ENCODE peak calls at places on chromosomes 1 and 21, in six cellular contexts. J is NCI-H1092, B is T-helper 2 cell, E is brain microvascular endothelial cell, K is Panc1, X is psoas muscle. C is an unnamed sample.
A peak's percentile ranks its signal among the peaks of the same experiment; 100 is the strongest.

GRCh38 chr1:110616587-110616986 is 10.4 kb upstream of the KCNA2 start:
- DNase-seq in K (no peak), J (peak; percentile 38), E (peak; percentile 33), B (no peak), X (no peak), C (no peak)

GRCh38 chr1:201619513-201619912 is 80.6 kb downstream of the NAV1 start:
- DNase-seq in E (no peak), K (no peak), X (no peak), B (no peak), J (no peak), C (no peak)

GRCh38 chr1:116942344-116942743 is 32.6 kb downstream of the PTGFRN start:
- DNase-seq in X (no peak), E (no peak), K (no peak), J (no peak), B (no peak), C (no peak)

GRCh38 chr1:28582248-28582615 is 9.8 kb upstream of the RAB42 start:
- DNase-seq in B (no peak), X (no peak), J (no peak), K (no peak), E (peak; percentile 18), C (no peak)

GRCh38 chr1:18951818-18952391 is 4.6 kb downstream of the IFFO2 start:
- DNase-seq in B (peak; percentile 89), E (peak; percentile 43), X (no peak), J (no peak), K (no peak), C (peak; percentile 87)

GRCh38 chr1:44842763-44843655 is at the start of gene PTCH2:
- DNase-seq in K (no peak), J (peak; percentile 90), B (peak; percentile 10), E (no peak), X (peak; percentile 85), C (peak; percentile 79)

GRCh38 chr1:153968972-153969371 is 1.3 kb downstream of the CREB3L4 start:
- DNase-seq in B (no peak), K (no peak), E (no peak), X (no peak), J (no peak), C (no peak)

GRCh38 chr1:193325771-193326170 is 139.4 kb upstream of the B3GALT2 start:
- DNase-seq in B (no peak), X (no peak), K (no peak), J (no peak), E (no peak), C (no peak)

GRCh38 chr1:111334169-111334568 is 43.5 kb downstream of the CHIA start:
- DNase-seq in X (no peak), J (peak; percentile 50), E (peak; percentile 34), K (no peak), B (peak; percentile 37), C (peak; percentile 67)

GRCh38 chr21:37564924-37565529 is 198.5 kb downstream of the DYRK1A start:
- DNase-seq in J (peak; percentile 22), B (no peak), E (peak; percentile 48), X (peak; percentile 58), K (no peak), C (no peak)

GRCh38 chr21:17560377-17560776 is 47.5 kb downstream of the CXADR start:
- DNase-seq in J (no peak), X (no peak), E (no peak), B (no peak), K (no peak), C (no peak)

GRCh38 chr1:200640373-200641174 is 20.0 kb upstream of the KIF14 start:
- DNase-seq in K (no peak), X (no peak), E (no peak), B (no peak), J (no peak), C (no peak)

GRCh38 chr21:34846601-34847112 is 177.9 kb downstream of the CLIC6 start:
- DNase-seq in B (no peak), J (no peak), E (peak; percentile 76), K (no peak), X (peak; percentile 75), C (no peak)

GRCh38 chr1:88980918-88981317 is 11.5 kb downstream of the KYAT3 start:
- DNase-seq in J (no peak), E (no peak), X (no peak), B (no peak), K (no peak), C (no peak)

GRCh38 chr1:10679521-10680220 is 116.8 kb downstream of the CASZ1 start:
- DNase-seq in E (peak; percentile 40), K (no peak), B (no peak), X (no peak), J (peak; percentile 37), C (no peak)

GRCh38 chr1:18077657-18078215 is 29.9 kb upstream of the IGSF21 start:
- DNase-seq in K (no peak), J (peak; percentile 28), B (no peak), E (no peak), X (no peak), C (no peak)

GRCh38 chr1:157289424-157290105 is 151.4 kb upstream of the ETV3 start:
- DNase-seq in K (no peak), B (no peak), J (no peak), X (no peak), E (no peak), C (no peak)

GRCh38 chr1:183872406-183872805 is 67.5 kb downstream of the RGL1 start:
- DNase-seq in E (no peak), K (no peak), B (no peak), J (no peak), X (no peak), C (no peak)

GRCh38 chr1:16162163-16162822 is 6.4 kb upstream of the EPHA2 start:
- DNase-seq in J (no peak), E (no peak), X (no peak), B (peak; percentile 73), K (no peak), C (no peak)

GRCh38 chr1:25869909-25870606 is 5.5 kb downstream of the PAQR7 start:
- DNase-seq in E (no peak), K (no peak), B (no peak), X (peak; percentile 26), J (no peak), C (no peak)